ENCODE peak calls at places on chromosome 9, in six cellular contexts. One of them, this sample, is unnamed.
A peak's percentile ranks its signal among the peaks of the same experiment; 100 is the strongest.

GRCh38 chr9:14910178-14910805 is at the start of gene FREM1:
- DNase-seq in lower lobe of right lung: no peak
- DNase-seq in LNCaP clone FGC: no peak
- DNase-seq in heart left ventricle: no peak
- DNase-seq in choroid plexus epithelial cell: peak; percentile 27
- DNase-seq in stomach: no peak
- DNase-seq in this sample: peak; percentile 1

GRCh38 chr9:129570450-129571297 is 50.2 kb downstream of the C9orf50 start:
- DNase-seq in heart left ventricle: peak; percentile 71
- DNase-seq in stomach: peak; percentile 71
- DNase-seq in choroid plexus epithelial cell: peak; percentile 89
- DNase-seq in lower lobe of right lung: no peak
- DNase-seq in LNCaP clone FGC: no peak
- DNase-seq in this sample: peak; percentile 80

GRCh38 chr9:131960805-131961495 is 118.7 kb downstream of the MED27 start:
- DNase-seq in heart left ventricle: no peak
- DNase-seq in choroid plexus epithelial cell: no peak
- DNase-seq in LNCaP clone FGC: no peak
- DNase-seq in stomach: no peak
- DNase-seq in lower lobe of right lung: no peak
- DNase-seq in this sample: no peak

GRCh38 chr9:28121353-28121752 is 548.1 kb upstream of the C9orf72 start:
- DNase-seq in lower lobe of right lung: no peak
- DNase-seq in choroid plexus epithelial cell: no peak
- DNase-seq in heart left ventricle: no peak
- DNase-seq in LNCaP clone FGC: no peak
- DNase-seq in stomach: no peak
- DNase-seq in this sample: no peak

GRCh38 chr9:94929373-94929764 is 202.9 kb downstream of the AOPEP start:
- DNase-seq in lower lobe of right lung: no peak
- DNase-seq in heart left ventricle: peak; percentile 78
- DNase-seq in stomach: no peak
- DNase-seq in LNCaP clone FGC: no peak
- DNase-seq in choroid plexus epithelial cell: no peak
- DNase-seq in this sample: peak; percentile 99

GRCh38 chr9:136399176-136400037 is 563 bp downstream of the SNAPC4 start:
- DNase-seq in LNCaP clone FGC: no peak
- DNase-seq in heart left ventricle: no peak
- DNase-seq in choroid plexus epithelial cell: peak; percentile 28
- DNase-seq in stomach: no peak
- DNase-seq in lower lobe of right lung: no peak
- DNase-seq in this sample: peak; percentile 22

GRCh38 chr9:27524236-27524635 is at the start of gene IFNK:
- DNase-seq in heart left ventricle: no peak
- DNase-seq in lower lobe of right lung: no peak
- DNase-seq in stomach: no peak
- DNase-seq in LNCaP clone FGC: no peak
- DNase-seq in choroid plexus epithelial cell: no peak
- DNase-seq in this sample: no peak

GRCh38 chr9:12716823-12717222 is 23.6 kb downstream of the TYRP1 start:
- DNase-seq in choroid plexus epithelial cell: no peak
- DNase-seq in stomach: no peak
- DNase-seq in LNCaP clone FGC: no peak
- DNase-seq in heart left ventricle: no peak
- DNase-seq in lower lobe of right lung: no peak
- DNase-seq in this sample: no peak

GRCh38 chr9:22682536-22683392 is 236.1 kb downstream of the DMRTA1 start:
- DNase-seq in choroid plexus epithelial cell: peak; percentile 6
- DNase-seq in lower lobe of right lung: no peak
- DNase-seq in stomach: no peak
- DNase-seq in heart left ventricle: no peak
- DNase-seq in LNCaP clone FGC: no peak
- DNase-seq in this sample: peak; percentile 4

GRCh38 chr9:87372401-87372851 is 125.2 kb upstream of the DAPK1 start:
- DNase-seq in stomach: no peak
- DNase-seq in LNCaP clone FGC: no peak
- DNase-seq in lower lobe of right lung: no peak
- DNase-seq in heart left ventricle: no peak
- DNase-seq in choroid plexus epithelial cell: no peak
- DNase-seq in this sample: no peak

GRCh38 chr9:129932303-129933151 is 97.3 kb downstream of the USP20 start:
- DNase-seq in heart left ventricle: no peak
- DNase-seq in choroid plexus epithelial cell: peak; percentile 36
- DNase-seq in LNCaP clone FGC: no peak
- DNase-seq in lower lobe of right lung: no peak
- DNase-seq in stomach: no peak
- DNase-seq in this sample: peak; percentile 45

GRCh38 chr9:97602430-97602829 is 30.7 kb downstream of the TSTD2 start:
- DNase-seq in LNCaP clone FGC: no peak
- DNase-seq in lower lobe of right lung: no peak
- DNase-seq in choroid plexus epithelial cell: no peak
- DNase-seq in heart left ventricle: peak; percentile 42
- DNase-seq in stomach: no peak
- DNase-seq in this sample: no peak

GRCh38 chr9:21294325-21294724 is 10.8 kb downstream of the IFNA5 start:
- DNase-seq in choroid plexus epithelial cell: peak; percentile 51
- DNase-seq in LNCaP clone FGC: no peak
- DNase-seq in lower lobe of right lung: no peak
- DNase-seq in stomach: no peak
- DNase-seq in heart left ventricle: no peak
- DNase-seq in this sample: peak; percentile 10

GRCh38 chr9:78351816-78352215 is 54.9 kb downstream of the PSAT1 start:
- DNase-seq in LNCaP clone FGC: no peak
- DNase-seq in choroid plexus epithelial cell: no peak
- DNase-seq in heart left ventricle: no peak
- DNase-seq in stomach: no peak
- DNase-seq in lower lobe of right lung: no peak
- DNase-seq in this sample: no peak

GRCh38 chr9:120654278-120654677 is 60.0 kb downstream of the MEGF9 start:
- DNase-seq in heart left ventricle: no peak
- DNase-seq in LNCaP clone FGC: no peak
- DNase-seq in choroid plexus epithelial cell: no peak
- DNase-seq in lower lobe of right lung: no peak
- DNase-seq in stomach: no peak
- DNase-seq in this sample: peak; percentile 3

GRCh38 chr9:122900791-122901190 is 4.4 kb downstream of the RC3H2 start:
- DNase-seq in choroid plexus epithelial cell: peak; percentile 53
- DNase-seq in LNCaP clone FGC: no peak
- DNase-seq in stomach: no peak
- DNase-seq in heart left ventricle: no peak
- DNase-seq in lower lobe of right lung: no peak
- DNase-seq in this sample: peak; percentile 17

GRCh38 chr9:123401879-123402513 is 46.0 kb downstream of the CRB2 start:
- DNase-seq in heart left ventricle: no peak
- DNase-seq in lower lobe of right lung: no peak
- DNase-seq in choroid plexus epithelial cell: peak; percentile 75
- DNase-seq in stomach: no peak
- DNase-seq in LNCaP clone FGC: no peak
- DNase-seq in this sample: peak; percentile 70

GRCh38 chr9:28120241-28121025 is 547.2 kb upstream of the C9orf72 start:
- DNase-seq in choroid plexus epithelial cell: peak; percentile 6
- DNase-seq in stomach: no peak
- DNase-seq in LNCaP clone FGC: no peak
- DNase-seq in lower lobe of right lung: no peak
- DNase-seq in heart left ventricle: no peak
- DNase-seq in this sample: no peak

GRCh38 chr9:93187047-93187446 is 3.1 kb downstream of the WNK2 start:
- DNase-seq in heart left ventricle: peak; percentile 76
- DNase-seq in choroid plexus epithelial cell: no peak
- DNase-seq in lower lobe of right lung: no peak
- DNase-seq in stomach: peak; percentile 34
- DNase-seq in LNCaP clone FGC: no peak
- DNase-seq in this sample: no peak

GRCh38 chr9:101486693-101487442 is 46.8 kb upstream of the RNF20 start:
- DNase-seq in lower lobe of right lung: peak; percentile 60
- DNase-seq in LNCaP clone FGC: no peak
- DNase-seq in stomach: peak; percentile 70
- DNase-seq in choroid plexus epithelial cell: peak; percentile 65
- DNase-seq in heart left ventricle: peak; percentile 45
- DNase-seq in this sample: peak; percentile 29

GRCh38 chr9:114662081-114662989 is 4.7 kb upstream of the TEX53 start:
- DNase-seq in LNCaP clone FGC: no peak
- DNase-seq in lower lobe of right lung: no peak
- DNase-seq in choroid plexus epithelial cell: peak; percentile 52
- DNase-seq in heart left ventricle: no peak
- DNase-seq in stomach: peak; percentile 46
- DNase-seq in this sample: peak; percentile 44

GRCh38 chr9:127455299-127455992 is 4.1 kb downstream of the LRSAM1 start:
- DNase-seq in lower lobe of right lung: peak; percentile 59
- DNase-seq in LNCaP clone FGC: no peak
- DNase-seq in heart left ventricle: peak; percentile 51
- DNase-seq in stomach: peak; percentile 58
- DNase-seq in choroid plexus epithelial cell: no peak
- DNase-seq in this sample: no peak

GRCh38 chr9:11735391-11735790 is 957.8 kb upstream of the TYRP1 start:
- DNase-seq in choroid plexus epithelial cell: peak; percentile 13
- DNase-seq in lower lobe of right lung: no peak
- DNase-seq in LNCaP clone FGC: no peak
- DNase-seq in heart left ventricle: no peak
- DNase-seq in stomach: no peak
- DNase-seq in this sample: no peak

GRCh38 chr9:92952861-92953620 is 5.7 kb downstream of the FGD3 start:
- DNase-seq in LNCaP clone FGC: no peak
- DNase-seq in heart left ventricle: no peak
- DNase-seq in choroid plexus epithelial cell: no peak
- DNase-seq in stomach: no peak
- DNase-seq in lower lobe of right lung: no peak
- DNase-seq in this sample: no peak

GRCh38 chr9:87267251-87267679 is 230.4 kb upstream of the DAPK1 start:
- DNase-seq in heart left ventricle: no peak
- DNase-seq in stomach: no peak
- DNase-seq in LNCaP clone FGC: no peak
- DNase-seq in lower lobe of right lung: no peak
- DNase-seq in choroid plexus epithelial cell: no peak
- DNase-seq in this sample: no peak

GRCh38 chr9:112911736-112912135 is 21.1 kb upstream of the SLC46A2 start:
- DNase-seq in choroid plexus epithelial cell: no peak
- DNase-seq in lower lobe of right lung: no peak
- DNase-seq in heart left ventricle: no peak
- DNase-seq in stomach: no peak
- DNase-seq in LNCaP clone FGC: no peak
- DNase-seq in this sample: no peak
- TF ChIP-seq CTCF in choroid plexus epithelial cell: no peak
- TF ChIP-seq CTCF in lower lobe of right lung: no peak
- TF ChIP-seq CTCF in heart left ventricle: no peak
- TF ChIP-seq CTCF in stomach: no peak
- TF ChIP-seq CTCF in LNCaP clone FGC: no peak
- TF ChIP-seq CTCF in this sample: no peak

GRCh38 chr9:70888471-70888870 is 232.9 kb downstream of the TRPM3 start:
- DNase-seq in heart left ventricle: no peak
- DNase-seq in choroid plexus epithelial cell: no peak
- DNase-seq in stomach: no peak
- DNase-seq in LNCaP clone FGC: no peak
- DNase-seq in lower lobe of right lung: no peak
- DNase-seq in this sample: no peak
- H3K4me3 ChIP-seq in heart left ventricle: no peak overlapping the region
- H3K4me3 ChIP-seq in choroid plexus epithelial cell: no peak overlapping the region
- H3K4me3 ChIP-seq in stomach: no peak overlapping the region
- H3K4me3 ChIP-seq in LNCaP clone FGC: no peak overlapping the region
- H3K4me3 ChIP-seq in lower lobe of right lung: no peak overlapping the region
- H3K4me3 ChIP-seq in this sample: no peak overlapping the region

DNA sequence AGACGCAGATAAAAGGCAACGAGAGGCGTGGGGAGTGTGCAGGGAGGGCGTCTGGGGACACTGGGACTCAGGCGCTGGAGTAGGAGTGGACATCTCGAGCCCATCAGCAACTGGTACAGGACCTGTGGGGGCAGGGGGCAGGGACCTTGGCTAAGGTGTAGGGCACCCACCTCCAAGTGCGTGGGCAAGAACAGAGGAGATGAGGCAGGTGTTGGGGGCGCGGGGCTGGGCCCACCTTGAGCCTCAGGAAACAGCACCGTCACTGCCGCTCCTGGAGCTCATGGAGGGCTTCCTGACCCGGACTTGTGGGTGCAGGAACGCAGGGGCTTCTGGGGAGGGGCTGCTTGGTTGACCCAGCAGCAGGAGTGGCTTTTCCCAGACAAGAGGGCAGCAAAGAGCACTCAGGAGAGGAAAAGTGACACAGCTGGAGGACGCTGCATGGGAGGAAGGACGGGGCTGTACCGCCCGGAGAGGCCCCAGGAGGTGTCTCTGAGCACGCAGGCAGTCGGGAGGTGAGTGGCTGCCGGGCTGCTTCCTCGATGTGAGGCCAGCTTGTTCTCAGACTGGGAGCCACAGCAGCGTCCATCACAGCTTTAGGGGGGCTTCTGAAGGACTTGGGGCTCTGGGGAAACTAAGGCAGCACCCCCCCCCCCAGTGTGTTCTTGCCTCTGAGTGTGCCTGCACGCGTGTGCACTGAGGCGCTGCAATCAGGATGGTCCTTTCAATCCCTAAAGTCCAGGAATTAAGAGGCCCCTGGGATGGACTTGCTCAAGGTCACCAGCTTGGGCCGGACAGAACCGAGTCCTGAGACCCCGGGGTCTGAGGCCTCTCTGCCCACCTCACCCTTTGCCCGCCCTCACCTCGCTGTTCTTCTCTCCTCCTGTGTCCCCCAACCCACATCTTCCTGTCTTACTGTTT is 33.3 kb downstream of the FAM163B start:
- DNase-seq in choroid plexus epithelial cell: no peak
- DNase-seq in heart left ventricle: no peak
- DNase-seq in stomach: no peak
- DNase-seq in lower lobe of right lung: no peak
- DNase-seq in LNCaP clone FGC: no peak
- DNase-seq in this sample: no peak
- TF ChIP-seq CTCF in choroid plexus epithelial cell: no peak
- TF ChIP-seq CTCF in heart left ventricle: no peak
- TF ChIP-seq CTCF in stomach: no peak
- TF ChIP-seq CTCF in lower lobe of right lung: no peak
- TF ChIP-seq CTCF in LNCaP clone FGC: no peak
- TF ChIP-seq CTCF in this sample: no peak

DNA sequence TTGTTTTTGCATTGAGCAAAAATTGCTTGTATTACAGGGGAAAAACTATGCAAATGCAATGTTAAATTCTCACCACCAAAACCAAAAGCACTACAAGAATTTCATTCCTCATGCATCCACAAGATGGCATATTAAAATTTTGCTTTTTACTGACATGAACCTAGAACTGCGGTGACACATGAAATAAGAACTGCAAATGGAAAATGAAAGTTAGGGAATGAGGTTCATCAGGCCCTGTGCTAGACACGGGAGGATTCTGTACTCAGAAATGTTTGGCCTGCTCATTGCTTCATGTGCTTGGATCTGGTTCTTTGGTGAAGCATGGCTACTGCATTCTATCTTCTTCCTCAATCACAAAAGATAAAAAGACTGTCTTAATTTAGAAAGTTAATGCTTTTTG is 9.1 kb upstream of the RFK start:
- DNase-seq in choroid plexus epithelial cell: peak; percentile 94
- DNase-seq in lower lobe of right lung: no peak
- DNase-seq in stomach: no peak
- DNase-seq in heart left ventricle: no peak
- DNase-seq in LNCaP clone FGC: no peak
- DNase-seq in this sample: peak; percentile 90
- H3K4me3 ChIP-seq in choroid plexus epithelial cell: no peak overlapping the region
- H3K4me3 ChIP-seq in lower lobe of right lung: no peak overlapping the region
- H3K4me3 ChIP-seq in stomach: no peak overlapping the region
- H3K4me3 ChIP-seq in heart left ventricle: no peak overlapping the region
- H3K4me3 ChIP-seq in LNCaP clone FGC: no peak overlapping the region
- H3K4me3 ChIP-seq in this sample: no peak overlapping the region